ENCODE peak calls at places on chromosomes 12 and 14, in nine cellular contexts. K is aorta, T is tibial artery, L is K562, U is brain microvascular endothelial cell, X is PC-3, P is transverse colon, C is cardiac muscle cell, G is stomach. I is an unnamed sample.

GRCh38 chr12:84701041-84701440 is 211.6 kb downstream of the SLC6A15 start:
- DNase-seq in K (no peak), T (no peak), L (no peak), U (no peak), X (no peak), P (no peak), C (no peak), G (no peak), I (no peak)

GRCh38 chr12:122886851-122887816 is 8.8 kb downstream of the VPS37B start:
- DNase-seq in K (no peak), T (no peak), L (peak; percentile 87), U (no peak), X (peak; percentile 97), P (peak; percentile 71), C (no peak), G (peak; percentile 46), I (no peak)

GRCh38 chr14:22200977-22201605 is 387.9 kb downstream of the DAD1 start:
- DNase-seq in K (no peak), T (no peak), L (peak; percentile 8), U (peak; percentile 61), X (peak; percentile 81), P (no peak), C (peak; percentile 48), G (no peak), I (peak; percentile 12)

GRCh38 chr12:62267490-62267889 is 7.3 kb downstream of the USP15 start:
- DNase-seq in K (no peak), T (no peak), L (no peak), U (no peak), X (no peak), P (no peak), C (no peak), G (no peak), I (no peak)

GRCh38 chr12:133202493-133203343 is 21.4 kb downstream of the ZNF268 start:
- DNase-seq in K (no peak), T (no peak), L (no peak), U (no peak), X (no peak), P (no peak), C (no peak), G (no peak), I (no peak)

GRCh38 chr12:113298861-113299545 is 35.9 kb downstream of the SLC8B1 start:
- DNase-seq in K (peak; percentile 81), T (peak; percentile 92), L (no peak), U (no peak), X (no peak), P (no peak), C (no peak), G (no peak), I (peak; percentile 67)

GRCh38 chr14:96762650-96763049 is 34.5 kb upstream of the VRK1 start:
- DNase-seq in K (no peak), T (no peak), L (peak; percentile 82), U (peak; percentile 64), X (peak; percentile 78), P (no peak), C (peak; percentile 79), G (no peak), I (peak; percentile 80)

GRCh38 chr14:29926701-29927595 is 699 bp downstream of the PRKD1 start:
- DNase-seq in K (peak; percentile 63), T (peak; percentile 73), L (no peak), U (peak; percentile 3), X (peak; percentile 53), P (peak; percentile 45), C (peak; percentile 78), G (peak; percentile 67), I (peak; percentile 67)

GRCh38 chr14:106269029-106269428 is 742.6 kb downstream of the TMEM121 start:
- DNase-seq in K (no peak), T (no peak), L (no peak), U (no peak), X (no peak), P (no peak), C (no peak), G (no peak), I (no peak)

GRCh38 chr14:97113339-97113738 is 316.2 kb downstream of the VRK1 start:
- DNase-seq in K (no peak), T (no peak), L (no peak), U (no peak), X (peak; percentile 33), P (no peak), C (no peak), G (no peak), I (no peak)

GRCh38 chr14:92480856-92481255 is 32.7 kb upstream of the RIN3 start:
- DNase-seq in K (no peak), T (no peak), L (no peak), U (no peak), X (no peak), P (peak; percentile 4), C (no peak), G (no peak), I (no peak)

GRCh38 chr14:23578560-23579310 is at the start of gene JPH4:
- DNase-seq in K (no peak), T (no peak), L (no peak), U (no peak), X (no peak), P (no peak), C (no peak), G (peak; percentile 9), I (peak; percentile 89)

GRCh38 chr14:67583711-67584644 is 16.1 kb downstream of the PIGH start:
- DNase-seq in K (no peak), T (no peak), L (peak; percentile 72), U (peak; percentile 43), X (peak; percentile 72), P (peak; percentile 41), C (peak; percentile 60), G (peak; percentile 42), I (peak; percentile 83)

GRCh38 chr12:49092086-49092815 is 2.4 kb downstream of the DHH start:
- DNase-seq in K (peak; percentile 61), T (no peak), L (peak; percentile 98), U (no peak), X (peak; percentile 63), P (no peak), C (peak; percentile 64), G (no peak), I (peak; percentile 92)

GRCh38 chr12:106871477-106871876 is 84.2 kb upstream of the TMEM263 start:
- DNase-seq in K (no peak), T (no peak), L (no peak), U (no peak), X (peak; percentile 80), P (no peak), C (no peak), G (no peak), I (no peak)

GRCh38 chr14:54708161-54708560 is 141.2 kb downstream of the SAMD4A start:
- DNase-seq in K (no peak), T (no peak), L (peak; percentile 48), U (no peak), X (no peak), P (no peak), C (no peak), G (no peak), I (no peak)

GRCh38 chr14:54708982-54709381 is 142.1 kb downstream of the SAMD4A start:
- DNase-seq in K (no peak), T (no peak), L (no peak), U (no peak), X (no peak), P (no peak), C (no peak), G (no peak), I (no peak)

GRCh38 chr14:54709444-54709843 is 142.5 kb downstream of the SAMD4A start:
- DNase-seq in K (no peak), T (no peak), L (no peak), U (no peak), X (no peak), P (no peak), C (no peak), G (no peak), I (no peak)

GRCh38 chr14:54704768-54705167 is 137.8 kb downstream of the SAMD4A start:
- DNase-seq in K (no peak), T (no peak), L (no peak), U (no peak), X (no peak), P (no peak), C (no peak), G (no peak), I (no peak)

GRCh38 chr14:54706768-54707167 is 139.8 kb downstream of the SAMD4A start:
- DNase-seq in K (no peak), T (no peak), L (no peak), U (no peak), X (no peak), P (no peak), C (no peak), G (no peak), I (no peak)
- H3K36me3 ChIP-seq in K (no peaks in the 10 kb centered on the region), T (peaks cover 12% of the 10 kb centered on the region), L (peaks cover 41% of the 10 kb centered on the region), U (no peaks in the 10 kb centered on the region), X (no peaks in the 10 kb centered on the region), P (no peaks in the 10 kb centered on the region), C (no peaks in the 10 kb centered on the region), G (no peaks in the 10 kb centered on the region), I (no peaks in the 10 kb centered on the region)

GRCh38 chr12:41189395-41190251 is 1.5 kb downstream of the PDZRN4 start:
- DNase-seq in K (no peak), T (peak; percentile 77), L (no peak), U (no peak), X (no peak), P (peak; percentile 16), C (peak; percentile 39), G (no peak), I (peak; percentile 26)
- H3K27me3 ChIP-seq in K (no peaks in the 10 kb centered on the region), T (no peaks in the 10 kb centered on the region), L (no peaks in the 10 kb centered on the region), U (peaks cover 30% of the 10 kb centered on the region), X (peaks cover 54% of the 10 kb centered on the region), P (peaks cover 52% of the 10 kb centered on the region), C (peaks cover 43% of the 10 kb centered on the region), G (peaks cover 51% of the 10 kb centered on the region), I (peaks cover 39% of the 10 kb centered on the region)

GRCh38 chr14:34069854-34070582 is 119.1 kb upstream of the EGLN3 start:
- DNase-seq in K (no peak), T (no peak), L (no peak), U (no peak), X (no peak), P (no peak), C (no peak), G (no peak), I (no peak)
- H3K4me3 ChIP-seq in K (no peak overlapping the region), T (no peak overlapping the region), L (no peak overlapping the region), U (no peak overlapping the region), X (no peak overlapping the region), P (no peak overlapping the region), C (no peak overlapping the region), G (no peak overlapping the region), I (no peak overlapping the region)

GRCh38 chr12:131765961-131766360 is 55.1 kb downstream of the SFSWAP start:
- DNase-seq in K (no peak), T (no peak), L (no peak), U (no peak), X (no peak), P (no peak), C (no peak), G (no peak), I (no peak)

GRCh38 chr12:131766382-131767107 is 55.7 kb downstream of the SFSWAP start:
- DNase-seq in K (no peak), T (no peak), L (no peak), U (no peak), X (no peak), P (no peak), C (no peak), G (no peak), I (no peak)

GRCh38 chr12:131774576-131774975 is 53.6 kb upstream of the MMP17 start:
- DNase-seq in K (no peak), T (no peak), L (no peak), U (no peak), X (no peak), P (no peak), C (no peak), G (no peak), I (no peak)

GRCh38 chr12:131773582-131774221 is 54.5 kb upstream of the MMP17 start:
- DNase-seq in K (no peak), T (no peak), L (no peak), U (no peak), X (no peak), P (peak; percentile 26), C (no peak), G (no peak), I (peak; percentile 84)

GRCh38 chr12:131770120-131770519 is 58.1 kb upstream of the MMP17 start:
- DNase-seq in K (no peak), T (no peak), L (no peak), U (no peak), X (no peak), P (no peak), C (no peak), G (no peak), I (no peak)
- H3K36me3 ChIP-seq in K (no peaks in the 10 kb centered on the region), T (peaks cover 97% of the 10 kb centered on the region), L (peaks cover 83% of the 10 kb centered on the region), U (peaks cover 43% of the 10 kb centered on the region), X (peaks cover 69% of the 10 kb centered on the region), P (peaks cover 50% of the 10 kb centered on the region), C (peaks cover 46% of the 10 kb centered on the region), G (peaks cover 100% of the 10 kb centered on the region), I (peaks cover 10% of the 10 kb centered on the region)